ENCODE peak calls at places on chromosomes 6 and 20, in ten cellular contexts. H, B, A, M, P, D, S, R, Y and X are unnamed samples.

GRCh38 chr6:125949069-125949468 is 7.5 kb upstream of the HINT3 start:
- DNase-seq in H (no peak), B (no peak), A (no peak), M (no peak), P (no peak), D (no peak), S (no peak), R (no peak), Y (no peak), X (no peak)

GRCh38 chr20:48959902-48960550 is 38.5 kb downstream of the ARFGEF2 start:
- DNase-seq in H (no peak), B (no peak), A (peak), M (no peak), P (no peak), D (no peak), S (no peak), R (no peak), Y (no peak), X (no peak)

GRCh38 chr6:11852061-11852619 is 73.5 kb upstream of the ADTRP start:
- DNase-seq in H (no peak), B (no peak), A (no peak), M (no peak), P (no peak), D (no peak), S (no peak), R (no peak), Y (no peak), X (no peak)

GRCh38 chr20:61886721-61887658 is 178.7 kb downstream of the TAF4 start:
- DNase-seq in H (peak), B (peak), A (peak), M (no peak), P (peak), D (peak), S (no peak), R (no peak), Y (peak), X (peak)

GRCh38 chr6:36737043-36737785 is 39.6 kb downstream of the RAB44 start:
- DNase-seq in H (no peak), B (no peak), A (no peak), M (no peak), P (no peak), D (no peak), S (no peak), R (no peak), Y (no peak), X (peak)

GRCh38 chr6:100704941-100705340 is 176.2 kb downstream of the ASCC3 start:
- DNase-seq in H (no peak), B (no peak), A (no peak), M (no peak), P (no peak), D (no peak), S (no peak), R (no peak), Y (no peak), X (no peak)

GRCh38 chr6:101226677-101227135 is 166.8 kb upstream of the GRIK2 start:
- DNase-seq in H (no peak), B (peak), A (peak), M (no peak), P (no peak), D (peak), S (no peak), R (no peak), Y (peak), X (peak)

GRCh38 chr20:31516651-31517050 is 2.4 kb downstream of the HM13 start:
- DNase-seq in H (peak), B (no peak), A (no peak), M (no peak), P (no peak), D (no peak), S (no peak), R (no peak), Y (no peak), X (no peak)

GRCh38 chr6:157187182-157188093 is 135.9 kb downstream of the TMEM242 start:
- DNase-seq in H (no peak), B (no peak), A (no peak), M (peak), P (peak), D (no peak), S (no peak), R (no peak), Y (peak), X (peak)

GRCh38 chr6:150549007-150549406 is 50.7 kb upstream of the PLEKHG1 start:
- DNase-seq in H (no peak), B (no peak), A (no peak), M (no peak), P (no peak), D (no peak), S (no peak), R (no peak), Y (no peak), X (no peak)

GRCh38 chr6:28808383-28808782 is 115.4 kb downstream of the TRIM27 start:
- DNase-seq in H (no peak), B (no peak), A (no peak), M (no peak), P (no peak), D (no peak), S (no peak), R (no peak), Y (no peak), X (no peak)

GRCh38 chr6:157323924-157324276 is 581 bp upstream of the TMEM242 start:
- DNase-seq in H (peak), B (peak), A (peak), M (peak), P (peak), D (peak), S (no peak), R (no peak), Y (peak), X (peak)

GRCh38 chr20:51220293-51220706 is 197.4 kb upstream of the KCNG1 start:
- DNase-seq in H (no peak), B (peak), A (peak), M (no peak), P (peak), D (peak), S (peak), R (no peak), Y (peak), X (no peak)

GRCh38 chr6:16840725-16841124 is 79.5 kb upstream of the ATXN1 start:
- DNase-seq in H (no peak), B (no peak), A (no peak), M (no peak), P (no peak), D (no peak), S (no peak), R (no peak), Y (no peak), X (no peak)

GRCh38 chr6:34015576-34015975 is 130.3 kb downstream of the GRM4 start:
- DNase-seq in H (peak), B (no peak), A (peak), M (no peak), P (no peak), D (no peak), S (no peak), R (no peak), Y (no peak), X (no peak)

GRCh38 chr6:11535801-11536230 is 1.7 kb upstream of the TMEM170B start:
- DNase-seq in H (no peak), B (no peak), A (peak), M (no peak), P (peak), D (no peak), S (no peak), R (no peak), Y (peak), X (no peak)

GRCh38 chr20:40963505-40963845 is 65.1 kb upstream of the TOP1 start:
- DNase-seq in H (no peak), B (no peak), A (no peak), M (no peak), P (no peak), D (no peak), S (no peak), R (no peak), Y (no peak), X (no peak)

GRCh38 chr6:159692303-159693127 is 526 bp downstream of the SOD2 start:
- DNase-seq in H (peak), B (peak), A (no peak), M (peak), P (peak), D (peak), S (peak), R (no peak), Y (peak), X (peak)

GRCh38 chr20:25047766-25048165 is 10.2 kb downstream of the ACSS1 start:
- DNase-seq in H (peak), B (no peak), A (no peak), M (no peak), P (no peak), D (no peak), S (no peak), R (no peak), Y (no peak), X (no peak)

GRCh38 chr6:169864148-169865030 is 113.0 kb downstream of the ERMARD start:
- DNase-seq in H (no peak), B (no peak), A (no peak), M (no peak), P (no peak), D (no peak), S (no peak), R (no peak), Y (no peak), X (no peak)

GRCh38 chr6:15387118-15387517 is 141.2 kb downstream of the JARID2 start:
- DNase-seq in H (no peak), B (no peak), A (no peak), M (no peak), P (no peak), D (peak), S (no peak), R (no peak), Y (no peak), X (no peak)

GRCh38 chr6:30942338-30943060 is 1.7 kb downstream of the MUCL3 start:
- DNase-seq in H (peak), B (peak), A (peak), M (peak), P (peak), D (peak), S (no peak), R (no peak), Y (peak), X (peak)

GRCh38 chr6:168118935-168119334 is 39.9 kb upstream of the FRMD1 start:
- DNase-seq in H (no peak), B (no peak), A (no peak), M (no peak), P (no peak), D (no peak), S (no peak), R (no peak), Y (no peak), X (no peak)

GRCh38 chr20:61052796-61053442 is 199.1 kb upstream of the CDH4 start:
- DNase-seq in H (no peak), B (no peak), A (no peak), M (no peak), P (no peak), D (no peak), S (no peak), R (no peak), Y (no peak), X (no peak)

GRCh38 chr20:57229490-57229889 is 37.0 kb downstream of the BMP7 start:
- DNase-seq in H (no peak), B (no peak), A (no peak), M (no peak), P (no peak), D (no peak), S (no peak), R (no peak), Y (no peak), X (no peak)

GRCh38 chr6:21593927-21594421 is 423 bp downstream of the SOX4 start:
- DNase-seq in H (no peak), B (peak), A (peak), M (peak), P (peak), D (peak), S (no peak), R (no peak), Y (peak), X (no peak)

GRCh38 chr20:11918280-11918952 is 723 bp downstream of the BTBD3 start:
- DNase-seq in H (no peak), B (no peak), A (peak), M (no peak), P (peak), D (no peak), S (no peak), R (no peak), Y (no peak), X (no peak)

GRCh38 chr6:70299456-70299855 is 3.4 kb downstream of the COL9A1 start:
- DNase-seq in H (no peak), B (no peak), A (peak), M (no peak), P (peak), D (no peak), S (no peak), R (no peak), Y (peak), X (no peak)

GRCh38 chr20:46631874-46632446 is 19.3 kb downstream of the SLC13A3 start:
- DNase-seq in H (no peak), B (no peak), A (no peak), M (no peak), P (no peak), D (no peak), S (no peak), R (no peak), Y (no peak), X (no peak)

GRCh38 chr6:39753745-39754084 is 28.5 kb upstream of the KIF6 start:
- DNase-seq in H (no peak), B (no peak), A (peak), M (no peak), P (no peak), D (no peak), S (no peak), R (no peak), Y (no peak), X (no peak)

GRCh38 chr6:111256646-111257045 is 169.3 kb downstream of the SLC16A10 start:
- DNase-seq in H (no peak), B (no peak), A (peak), M (no peak), P (no peak), D (no peak), S (no peak), R (no peak), Y (no peak), X (peak)

GRCh38 chr20:7667194-7667593 is 273.1 kb downstream of the HAO1 start:
- DNase-seq in H (no peak), B (no peak), A (peak), M (no peak), P (peak), D (no peak), S (no peak), R (no peak), Y (no peak), X (no peak)

GRCh38 chr6:26520840-26521484 is 17.2 kb upstream of the HMGN4 start:
- DNase-seq in H (peak), B (peak), A (peak), M (peak), P (peak), D (peak), S (peak), R (peak), Y (peak), X (peak)

GRCh38 chr6:33983721-33984465 is 162.0 kb downstream of the GRM4 start:
- DNase-seq in H (no peak), B (no peak), A (no peak), M (no peak), P (no peak), D (no peak), S (no peak), R (no peak), Y (no peak), X (no peak)

GRCh38 chr6:36358235-36358915 is 21.7 kb upstream of the BNIP5 start:
- DNase-seq in H (peak), B (no peak), A (peak), M (no peak), P (peak), D (no peak), S (no peak), R (no peak), Y (no peak), X (no peak)

GRCh38 chr6:118542184-118542952 is 5.7 kb upstream of the PLN start:
- DNase-seq in H (no peak), B (no peak), A (peak), M (no peak), P (peak), D (no peak), S (no peak), R (no peak), Y (no peak), X (no peak)